ENCODE peak calls at places on chromosomes 6 and 20, in seven cellular contexts. One of them, this sample, is unnamed.

GRCh38 chr20:44342240-44342639 is 5.4 kb downstream of the R3HDML start:
- DNase-seq in HFFc6: no peak
- DNase-seq in heart left ventricle: no peak
- DNase-seq in MCF 10A: no peak
- DNase-seq in neural crest cell: no peak
- DNase-seq in AG09319: no peak
- DNase-seq in A549: no peak
- DNase-seq in this sample: no peak

GRCh38 chr20:18005990-18006364 is 37.2 kb downstream of the MGME1 start:
- DNase-seq in HFFc6: no peak
- DNase-seq in heart left ventricle: no peak
- DNase-seq in MCF 10A: no peak
- DNase-seq in neural crest cell: no peak
- DNase-seq in AG09319: no peak
- DNase-seq in A549: no peak
- DNase-seq in this sample: no peak

GRCh38 chr6:109872968-109873545 is 105.1 kb upstream of the GPR6 start:
- DNase-seq in HFFc6: no peak
- DNase-seq in heart left ventricle: no peak
- DNase-seq in MCF 10A: no peak
- DNase-seq in neural crest cell: no peak
- DNase-seq in AG09319: no peak
- DNase-seq in A549: no peak
- DNase-seq in this sample: no peak

GRCh38 chr6:34362909-34363713 is 29.4 kb downstream of the NUDT3 start:
- DNase-seq in HFFc6: no peak
- DNase-seq in heart left ventricle: no peak
- DNase-seq in MCF 10A: no peak
- DNase-seq in neural crest cell: no peak
- DNase-seq in AG09319: no peak
- DNase-seq in A549: no peak
- DNase-seq in this sample: no peak

GRCh38 chr20:44688053-44688625 is 27.0 kb upstream of the CCN5 start:
- DNase-seq in HFFc6: no peak
- DNase-seq in heart left ventricle: no peak
- DNase-seq in MCF 10A: no peak
- DNase-seq in neural crest cell: no peak
- DNase-seq in AG09319: no peak
- DNase-seq in A549: no peak
- DNase-seq in this sample: no peak

GRCh38 chr20:52242237-52243230 is 51.0 kb upstream of the ZFP64 start:
- DNase-seq in HFFc6: peak
- DNase-seq in heart left ventricle: no peak
- DNase-seq in MCF 10A: peak
- DNase-seq in neural crest cell: no peak
- DNase-seq in AG09319: peak
- DNase-seq in A549: no peak
- DNase-seq in this sample: no peak

GRCh38 chr6:1255646-1256365 is 56.1 kb upstream of the FOXQ1 start:
- DNase-seq in HFFc6: peak
- DNase-seq in heart left ventricle: no peak
- DNase-seq in MCF 10A: no peak
- DNase-seq in neural crest cell: no peak
- DNase-seq in AG09319: no peak
- DNase-seq in A549: no peak
- DNase-seq in this sample: no peak

GRCh38 chr6:81214414-81215091 is 537.9 kb downstream of the TENT5A start:
- DNase-seq in HFFc6: no peak
- DNase-seq in heart left ventricle: peak
- DNase-seq in MCF 10A: no peak
- DNase-seq in neural crest cell: no peak
- DNase-seq in AG09319: no peak
- DNase-seq in A549: no peak
- DNase-seq in this sample: no peak

GRCh38 chr6:118768441-118768840 is 117.0 kb upstream of the CEP85L start:
- DNase-seq in HFFc6: no peak
- DNase-seq in heart left ventricle: no peak
- DNase-seq in MCF 10A: no peak
- DNase-seq in neural crest cell: no peak
- DNase-seq in AG09319: no peak
- DNase-seq in A549: no peak
- DNase-seq in this sample: no peak

GRCh38 chr20:25632940-25633790 is 9.4 kb upstream of the NANP start:
- DNase-seq in HFFc6: peak
- DNase-seq in heart left ventricle: no peak
- DNase-seq in MCF 10A: peak
- DNase-seq in neural crest cell: no peak
- DNase-seq in AG09319: no peak
- DNase-seq in A549: no peak
- DNase-seq in this sample: no peak

GRCh38 chr20:25299801-25300200 is 51.9 kb downstream of the PYGB start:
- DNase-seq in HFFc6: peak
- DNase-seq in heart left ventricle: no peak
- DNase-seq in MCF 10A: peak
- DNase-seq in neural crest cell: no peak
- DNase-seq in AG09319: no peak
- DNase-seq in A549: no peak
- DNase-seq in this sample: no peak

GRCh38 chr6:73565767-73566485 is 45.1 kb upstream of the EEF1A1 start:
- DNase-seq in HFFc6: peak
- DNase-seq in heart left ventricle: no peak
- DNase-seq in MCF 10A: no peak
- DNase-seq in neural crest cell: no peak
- DNase-seq in AG09319: no peak
- DNase-seq in A549: peak
- DNase-seq in this sample: no peak

GRCh38 chr6:132412656-132413500 is 11.6 kb upstream of the MOXD1 start:
- DNase-seq in HFFc6: peak
- DNase-seq in heart left ventricle: no peak
- DNase-seq in MCF 10A: no peak
- DNase-seq in neural crest cell: no peak
- DNase-seq in AG09319: no peak
- DNase-seq in A549: no peak
- DNase-seq in this sample: no peak

GRCh38 chr6:111358454-111358853 is 124.6 kb downstream of the REV3L start:
- DNase-seq in HFFc6: no peak
- DNase-seq in heart left ventricle: no peak
- DNase-seq in MCF 10A: no peak
- DNase-seq in neural crest cell: no peak
- DNase-seq in AG09319: no peak
- DNase-seq in A549: no peak
- DNase-seq in this sample: no peak

GRCh38 chr20:621115-621756 is 11.1 kb upstream of the TCF15 start:
- DNase-seq in HFFc6: peak
- DNase-seq in heart left ventricle: no peak
- DNase-seq in MCF 10A: no peak
- DNase-seq in neural crest cell: no peak
- DNase-seq in AG09319: no peak
- DNase-seq in A549: no peak
- DNase-seq in this sample: no peak

GRCh38 chr6:25749837-25750236 is 4.7 kb upstream of the SLC17A4 start:
- DNase-seq in HFFc6: no peak
- DNase-seq in heart left ventricle: no peak
- DNase-seq in MCF 10A: no peak
- DNase-seq in neural crest cell: no peak
- DNase-seq in AG09319: no peak
- DNase-seq in A549: no peak
- DNase-seq in this sample: no peak

GRCh38 chr20:61430228-61430624 is 178.2 kb downstream of the CDH4 start:
- DNase-seq in HFFc6: no peak
- DNase-seq in heart left ventricle: no peak
- DNase-seq in MCF 10A: no peak
- DNase-seq in neural crest cell: no peak
- DNase-seq in AG09319: no peak
- DNase-seq in A549: no peak
- DNase-seq in this sample: no peak

GRCh38 chr6:127811939-127812338 is 88.9 kb downstream of the THEMIS start:
- DNase-seq in HFFc6: no peak
- DNase-seq in heart left ventricle: no peak
- DNase-seq in MCF 10A: no peak
- DNase-seq in neural crest cell: no peak
- DNase-seq in AG09319: no peak
- DNase-seq in A549: no peak
- DNase-seq in this sample: no peak

GRCh38 chr20:57223648-57224489 is 42.6 kb downstream of the BMP7 start:
- DNase-seq in HFFc6: peak
- DNase-seq in heart left ventricle: no peak
- DNase-seq in MCF 10A: peak
- DNase-seq in neural crest cell: no peak
- DNase-seq in AG09319: no peak
- DNase-seq in A549: no peak
- DNase-seq in this sample: no peak

GRCh38 chr20:8389381-8390368 is 257.6 kb downstream of the PLCB1 start:
- DNase-seq in HFFc6: peak
- DNase-seq in heart left ventricle: no peak
- DNase-seq in MCF 10A: peak
- DNase-seq in neural crest cell: no peak
- DNase-seq in AG09319: peak
- DNase-seq in A549: peak
- DNase-seq in this sample: no peak

GRCh38 chr6:131997450-131998153 is 46.4 kb upstream of the CCN2 start:
- DNase-seq in HFFc6: no peak
- DNase-seq in heart left ventricle: no peak
- DNase-seq in MCF 10A: no peak
- DNase-seq in neural crest cell: no peak
- DNase-seq in AG09319: no peak
- DNase-seq in A549: no peak
- DNase-seq in this sample: no peak

GRCh38 chr20:56202493-56203077 is 45.9 kb upstream of the MC3R start:
- DNase-seq in HFFc6: peak
- DNase-seq in heart left ventricle: no peak
- DNase-seq in MCF 10A: peak
- DNase-seq in neural crest cell: no peak
- DNase-seq in AG09319: no peak
- DNase-seq in A549: peak
- DNase-seq in this sample: no peak
- TF ChIP-seq CTCF in HFFc6: peak
- TF ChIP-seq CTCF in heart left ventricle: peak
- TF ChIP-seq CTCF in MCF 10A: peak
- TF ChIP-seq CTCF in neural crest cell: peak
- TF ChIP-seq CTCF in AG09319: no peak
- TF ChIP-seq CTCF in A549: peak
- TF ChIP-seq CTCF in this sample: no peak

DNA sequence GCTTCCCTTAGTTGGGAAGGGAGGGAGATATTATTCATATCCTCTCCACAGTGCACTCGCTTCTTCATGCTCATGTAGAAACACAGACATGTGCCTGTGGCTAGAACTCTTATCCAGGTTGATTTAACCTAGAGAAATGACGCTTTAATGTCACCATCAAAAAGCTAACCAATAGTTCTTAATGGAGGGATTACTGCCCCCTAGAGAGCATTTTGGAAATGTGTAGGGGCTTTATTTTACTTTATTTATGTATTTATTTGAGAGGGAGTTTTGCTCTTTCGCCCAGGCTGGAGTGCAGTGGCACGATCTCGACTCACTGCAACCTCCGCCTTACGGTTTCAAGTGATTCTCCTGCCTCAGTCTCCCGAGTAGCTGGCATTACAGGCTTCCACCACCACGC is 229.6 kb downstream of the SOD2 start:
- DNase-seq in HFFc6: no peak
- DNase-seq in heart left ventricle: no peak
- DNase-seq in MCF 10A: peak
- DNase-seq in neural crest cell: no peak
- DNase-seq in AG09319: no peak
- DNase-seq in A549: peak
- DNase-seq in this sample: no peak
- TF ChIP-seq CTCF in HFFc6: peak
- TF ChIP-seq CTCF in heart left ventricle: peak
- TF ChIP-seq CTCF in MCF 10A: peak
- TF ChIP-seq CTCF in neural crest cell: peak
- TF ChIP-seq CTCF in AG09319: peak
- TF ChIP-seq CTCF in A549: no peak
- TF ChIP-seq CTCF in this sample: peak

GRCh38 chr6:39496951-39497350 is 174.4 kb upstream of the KCNK16 start:
- DNase-seq in HFFc6: no peak
- DNase-seq in heart left ventricle: no peak
- DNase-seq in MCF 10A: peak
- DNase-seq in neural crest cell: no peak
- DNase-seq in AG09319: peak
- DNase-seq in A549: no peak
- DNase-seq in this sample: no peak
- TF ChIP-seq CTCF in HFFc6: no peak
- TF ChIP-seq CTCF in heart left ventricle: no peak
- TF ChIP-seq CTCF in MCF 10A: no peak
- TF ChIP-seq CTCF in neural crest cell: no peak
- TF ChIP-seq CTCF in AG09319: no peak
- TF ChIP-seq CTCF in A549: no peak
- TF ChIP-seq CTCF in this sample: no peak

GRCh38 chr6:116218172-116218633 is 35.7 kb downstream of the TSPYL4 start:
- DNase-seq in HFFc6: peak
- DNase-seq in heart left ventricle: no peak
- DNase-seq in MCF 10A: no peak
- DNase-seq in neural crest cell: no peak
- DNase-seq in AG09319: no peak
- DNase-seq in A549: no peak
- DNase-seq in this sample: no peak
- TF ChIP-seq CTCF in HFFc6: peak
- TF ChIP-seq CTCF in heart left ventricle: peak
- TF ChIP-seq CTCF in MCF 10A: peak
- TF ChIP-seq CTCF in neural crest cell: peak
- TF ChIP-seq CTCF in AG09319: peak
- TF ChIP-seq CTCF in A549: peak
- TF ChIP-seq CTCF in this sample: peak

GRCh38 chr6:169158750-169159149 is 94.9 kb downstream of the THBS2 start:
- DNase-seq in HFFc6: no peak
- DNase-seq in heart left ventricle: no peak
- DNase-seq in MCF 10A: no peak
- DNase-seq in neural crest cell: no peak
- DNase-seq in AG09319: no peak
- DNase-seq in A549: no peak
- DNase-seq in this sample: no peak
- TF ChIP-seq CTCF in HFFc6: no peak
- TF ChIP-seq CTCF in heart left ventricle: no peak
- TF ChIP-seq CTCF in MCF 10A: no peak
- TF ChIP-seq CTCF in neural crest cell: no peak
- TF ChIP-seq CTCF in AG09319: no peak
- TF ChIP-seq CTCF in A549: no peak
- TF ChIP-seq CTCF in this sample: no peak

DNA sequence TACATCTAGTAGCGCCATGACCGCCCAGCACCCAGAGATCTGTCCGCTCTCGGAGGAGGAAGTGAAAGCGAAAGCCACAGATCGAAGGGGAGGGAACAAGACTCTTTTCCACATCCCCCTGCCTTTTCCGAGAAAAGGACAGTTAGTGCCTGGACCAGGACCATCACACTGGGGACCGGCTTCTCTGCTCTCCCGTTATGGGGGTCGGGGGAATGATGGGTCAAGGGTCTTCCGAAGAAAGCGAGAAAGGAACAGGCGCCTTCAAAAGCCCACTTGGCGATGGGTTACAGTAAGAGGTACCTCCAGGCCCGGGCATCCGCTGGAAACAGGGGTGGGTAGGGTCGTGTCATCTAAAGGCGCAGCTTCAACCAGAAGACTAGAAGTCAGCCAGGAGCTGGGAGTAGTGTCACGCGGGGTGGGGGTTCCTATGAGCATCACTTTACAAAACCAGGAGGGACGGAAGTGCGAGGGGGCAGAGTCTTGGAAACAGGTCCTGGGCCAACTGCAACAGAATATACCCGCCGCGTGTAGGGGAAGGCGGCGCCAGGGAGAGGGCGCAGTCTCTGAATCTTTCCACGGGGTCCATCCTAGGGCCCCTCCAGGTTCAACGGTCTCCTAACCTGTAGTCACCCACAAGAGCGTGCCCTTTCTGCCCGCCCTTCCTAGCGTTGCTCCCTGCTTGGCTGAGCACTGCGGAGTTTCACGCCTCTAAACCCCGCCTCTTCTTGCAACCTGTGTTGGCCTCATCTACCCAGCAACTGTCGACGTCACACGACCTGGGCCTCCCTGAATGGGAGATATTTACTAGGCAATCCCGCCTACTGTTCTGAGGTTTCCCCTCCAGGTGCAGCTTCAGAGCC is at the start of gene PSMB8:
- DNase-seq in HFFc6: peak
- DNase-seq in heart left ventricle: peak
- DNase-seq in MCF 10A: peak
- DNase-seq in neural crest cell: peak
- DNase-seq in AG09319: peak
- DNase-seq in A549: peak
- DNase-seq in this sample: peak
- TF ChIP-seq CTCF in HFFc6: peak
- TF ChIP-seq CTCF in heart left ventricle: peak
- TF ChIP-seq CTCF in MCF 10A: no peak
- TF ChIP-seq CTCF in neural crest cell: peak
- TF ChIP-seq CTCF in AG09319: peak
- TF ChIP-seq CTCF in A549: no peak
- TF ChIP-seq CTCF in this sample: no peak

This sample was measured in progenitor cell of endocrine pancreas.